ENCODE peak calls at places on chromosomes 4 and X, in seven cellular contexts. O is left lung; T is HT1080; C is T47D; I is activated CD4-positive, alpha-beta T cell treated with anti-CD3 and anti-CD28 coated beads, Interleukin-2, amount 10 ng/mL, durations not matched to agents 7 days and 5 days; H is stimulated activated CD4-positive, alpha-beta T cell treated with anti-CD3 and anti-CD28 coated beads, Interleukin-15, amount 100 ng/mL, for 1 hour; J is neural progenitor cell. V is an unnamed sample.

GRCh38 chrX:13463608-13464007 is 105.8 kb upstream of the EGFL6 start:
- DNase-seq in O (no peak), T (peak), C (no peak), I (no peak), H (no peak), J (no peak), V (peak)

GRCh38 chr4:108036252-108036651 is 46.6 kb downstream of the HADH start:
- DNase-seq in O (no peak), T (no peak), C (no peak), I (peak), H (no peak), J (no peak), V (no peak)

GRCh38 chrX:18983711-18984380 is at the start of gene PHKA2:
- DNase-seq in O (peak), T (peak), C (peak), I (no peak), H (no peak), J (no peak), V (no peak)

GRCh38 chr4:185481390-185481789 is 9.9 kb upstream of the CCDC110 start:
- DNase-seq in O (no peak), T (no peak), C (no peak), I (no peak), H (no peak), J (no peak), V (no peak)

GRCh38 chr4:129232627-129233337 is 136.8 kb downstream of the C4orf33 start:
- DNase-seq in O (no peak), T (no peak), C (peak), I (no peak), H (no peak), J (no peak), V (peak)

GRCh38 chrX:42189601-42190000 is 266.2 kb upstream of the CASK start:
- DNase-seq in O (no peak), T (no peak), C (no peak), I (no peak), H (no peak), J (no peak), V (no peak)

GRCh38 chr4:74886490-74886889 is 46.4 kb upstream of the PARM1 start:
- DNase-seq in O (no peak), T (peak), C (peak), I (no peak), H (no peak), J (no peak), V (no peak)

GRCh38 chrX:135327299-135327698 is 18.0 kb downstream of the ETDC start:
- DNase-seq in O (no peak), T (peak), C (no peak), I (no peak), H (no peak), J (no peak), V (no peak)

GRCh38 chr4:57270350-57270749 is 160.2 kb upstream of the IGFBP7 start:
- DNase-seq in O (no peak), T (no peak), C (no peak), I (no peak), H (no peak), J (no peak), V (peak)

GRCh38 chr4:183635333-183635732 is 23.7 kb downstream of the RWDD4 start:
- DNase-seq in O (no peak), T (no peak), C (no peak), I (no peak), H (no peak), J (peak), V (peak)

GRCh38 chrX:10126834-10127233 is 29.9 kb upstream of the CLCN4 start:
- DNase-seq in O (no peak), T (no peak), C (no peak), I (no peak), H (no peak), J (no peak), V (no peak)

GRCh38 chr4:122300776-122301175 is 78.0 kb upstream of the ADAD1 start:
- DNase-seq in O (no peak), T (no peak), C (no peak), I (no peak), H (no peak), J (no peak), V (no peak)

GRCh38 chr4:75745192-75745591 is 20.8 kb downstream of the USO1 start:
- DNase-seq in O (no peak), T (peak), C (no peak), I (no peak), H (no peak), J (no peak), V (no peak)

GRCh38 chrX:104565791-104566687 is at the start of gene IL1RAPL2:
- DNase-seq in O (no peak), T (peak), C (peak), I (peak), H (no peak), J (peak), V (peak)

GRCh38 chr4:56026596-56026995 is 77.9 kb downstream of the CEP135 start:
- DNase-seq in O (no peak), T (peak), C (no peak), I (no peak), H (no peak), J (no peak), V (no peak)

GRCh38 chr4:147924604-147925412 is 192.9 kb downstream of the ARHGAP10 start:
- DNase-seq in O (no peak), T (peak), C (peak), I (peak), H (no peak), J (peak), V (peak)

GRCh38 chrX:123835661-123836371 is 24.0 kb upstream of the XIAP start:
- DNase-seq in O (no peak), T (peak), C (no peak), I (no peak), H (no peak), J (no peak), V (no peak)

GRCh38 chrX:37800762-37801161 is 20.9 kb downstream of the CYBB start:
- DNase-seq in O (no peak), T (no peak), C (no peak), I (no peak), H (no peak), J (no peak), V (no peak)

GRCh38 chr4:113405874-113406722 is 355.4 kb downstream of the CAMK2D start:
- DNase-seq in O (no peak), T (no peak), C (no peak), I (no peak), H (no peak), J (no peak), V (no peak)

V was measured in left kidney.